ENCODE peak calls at places on chromosomes 12 and 14, in five cellular contexts. R is stimulated activated naive CD4-positive, alpha-beta T cell; V is caudate nucleus; O is activated T-cell treated with anti-CD3 and anti-CD28 coated beads, Interleukin-2, amount 50 U/mL, for 72 hours; K is AG04449. H is an unnamed sample.

GRCh38 chr12:104275689-104276088 is 27.9 kb upstream of the EID3 start:
- DNase-seq in O (no peak), R (no peak), K (no peak), V (no peak), H (no peak)

GRCh38 chr14:80787876-80788275 is 153.7 kb downstream of the CEP128 start:
- DNase-seq in O (no peak), R (no peak), V (no peak), K (no peak), H (no peak)

GRCh38 chr12:58081488-58081887 is 140.1 kb downstream of the ATP23 start:
- DNase-seq in O (no peak), R (no peak), V (no peak), K (no peak), H (no peak)

GRCh38 chr12:131911851-131912525 is 17.1 kb upstream of the PUS1 start:
- DNase-seq in R (no peak), O (no peak), K (no peak), V (no peak), H (no peak)

GRCh38 chr12:112645586-112645985 is 146.0 kb upstream of the RPH3A start:
- DNase-seq in V (peak; percentile 16), K (no peak), R (no peak), O (no peak), H (no peak)

GRCh38 chr12:105930612-105931011 is 208.1 kb downstream of the NUAK1 start:
- DNase-seq in K (no peak), V (no peak), R (no peak), O (no peak), H (no peak)

GRCh38 chr12:27969901-27970390 is 2.6 kb downstream of the PTHLH start:
- DNase-seq in V (peak; percentile 45), R (no peak), O (peak; percentile 60), K (no peak), H (no peak)

GRCh38 chr14:72965249-72965648 is 39.0 kb downstream of the DCAF4 start:
- DNase-seq in O (peak; percentile 10), K (no peak), R (no peak), V (no peak), H (no peak)

GRCh38 chr14:89667983-89668382 is 250.9 kb upstream of the FOXN3 start:
- DNase-seq in O (no peak), V (no peak), R (no peak), K (no peak), H (no peak)

GRCh38 chr14:55291480-55292081 is 20.4 kb downstream of the FBXO34 start:
- DNase-seq in O (no peak), V (no peak), R (no peak), K (no peak), H (no peak)

GRCh38 chr12:81095470-81096232 is 17.8 kb downstream of the ACSS3 start:
- DNase-seq in K (no peak), V (no peak), O (no peak), R (no peak), H (no peak)

GRCh38 chr12:28939427-28939826 is 209.7 kb upstream of the FAR2 start:
- DNase-seq in V (no peak), R (no peak), O (no peak), K (no peak), H (no peak)

H was measured in BJ.